ENCODE peak calls at places on chromosomes 12 and 14, in eight cellular contexts. V is mucosa of descending colon, X is upper lobe of right lung, R is tibial nerve, K is kidney, P is fibroblast of pulmonary artery, Q is PC-3, L is uterus. T is an unnamed sample.

GRCh38 chr12:57591567-57592325 is 754 bp downstream of the PIP4K2C start:
- DNase-seq in V (peak), X (no peak), R (no peak), K (peak), P (peak), Q (peak), L (no peak), T (no peak)

GRCh38 chr14:77618381-77618780 is 1.9 kb upstream of the SPTLC2 start:
- DNase-seq in V (no peak), X (no peak), R (no peak), K (no peak), P (no peak), Q (no peak), L (no peak), T (no peak)

GRCh38 chr12:66962316-66962715 is 283.4 kb upstream of the GRIP1 start:
- DNase-seq in V (no peak), X (no peak), R (no peak), K (no peak), P (no peak), Q (no peak), L (no peak), T (no peak)

GRCh38 chr14:71538949-71539659 is 393.1 kb upstream of the RGS6 start:
- DNase-seq in V (no peak), X (no peak), R (no peak), K (no peak), P (peak), Q (peak), L (no peak), T (no peak)

GRCh38 chr12:123131879-123132402 is 18.9 kb downstream of the PITPNM2 start:
- DNase-seq in V (peak), X (no peak), R (no peak), K (no peak), P (no peak), Q (no peak), L (no peak), T (no peak)

GRCh38 chr14:24885410-24885913 is 164.5 kb downstream of the STXBP6 start:
- DNase-seq in V (no peak), X (no peak), R (no peak), K (no peak), P (no peak), Q (no peak), L (no peak), T (no peak)

GRCh38 chr12:91982946-91983345 is 162.7 kb downstream of the BTG1 start:
- DNase-seq in V (no peak), X (no peak), R (no peak), K (no peak), P (no peak), Q (no peak), L (peak), T (no peak)

GRCh38 chr14:103378042-103378854 is 7.0 kb upstream of the MARK3 start:
- DNase-seq in V (no peak), X (no peak), R (no peak), K (no peak), P (peak), Q (no peak), L (no peak), T (no peak)

GRCh38 chr12:116180448-116180847 is 97.0 kb downstream of the MED13L start:
- DNase-seq in V (no peak), X (no peak), R (no peak), K (no peak), P (no peak), Q (no peak), L (no peak), T (no peak)

GRCh38 chr12:27555316-27555715 is 31.3 kb downstream of the PPFIBP1 start:
- DNase-seq in V (no peak), X (no peak), R (no peak), K (no peak), P (no peak), Q (no peak), L (no peak), T (no peak)
- H3K4me3 ChIP-seq in V (no peak), X (peak), R (no peak), K (no peak), P (peak), Q (no peak), L (no peak), T (no peak)

DNA sequence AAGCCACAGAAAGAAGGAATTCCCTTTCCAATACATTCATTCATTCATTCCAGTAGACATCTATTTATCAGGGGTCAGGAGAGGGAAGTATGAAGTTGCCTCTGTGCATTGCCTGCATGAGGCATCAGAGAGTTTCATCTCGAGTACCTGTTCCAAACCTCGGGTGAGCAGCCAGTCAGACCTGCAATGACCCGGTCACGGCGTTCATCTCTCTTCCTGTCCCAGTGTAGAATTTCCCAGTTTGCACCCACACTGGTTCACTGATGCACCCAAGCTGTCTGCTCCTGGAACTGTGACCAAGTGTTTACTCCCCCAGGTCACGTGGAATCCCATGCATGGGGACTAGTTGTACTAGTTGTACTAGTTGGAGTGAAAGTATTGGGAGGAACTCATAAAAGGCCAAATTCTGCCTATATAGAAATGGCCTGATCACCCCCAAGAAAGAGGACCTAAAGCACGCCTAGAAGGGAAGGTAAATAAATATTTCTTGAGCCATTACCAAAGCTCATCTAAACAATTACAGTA is 22.3 kb upstream of the PRKAB1 start:
- DNase-seq in V (no peak), X (no peak), R (no peak), K (no peak), P (no peak), Q (no peak), L (no peak), T (no peak)
- TF ChIP-seq CTCF in V (no peak), X (no peak), R (no peak), K (no peak), P (no peak), Q (no peak), L (no peak), T (no peak)

GRCh38 chr12:1583421-1584078 is 10.8 kb downstream of the FBXL14 start:
- DNase-seq in V (no peak), X (no peak), R (peak), K (no peak), P (peak), Q (peak), L (peak), T (peak)
- H3K4me3 ChIP-seq in V (no peak), X (no peak), R (peak), K (peak), P (peak), Q (peak), L (no peak), T (no peak)

DNA sequence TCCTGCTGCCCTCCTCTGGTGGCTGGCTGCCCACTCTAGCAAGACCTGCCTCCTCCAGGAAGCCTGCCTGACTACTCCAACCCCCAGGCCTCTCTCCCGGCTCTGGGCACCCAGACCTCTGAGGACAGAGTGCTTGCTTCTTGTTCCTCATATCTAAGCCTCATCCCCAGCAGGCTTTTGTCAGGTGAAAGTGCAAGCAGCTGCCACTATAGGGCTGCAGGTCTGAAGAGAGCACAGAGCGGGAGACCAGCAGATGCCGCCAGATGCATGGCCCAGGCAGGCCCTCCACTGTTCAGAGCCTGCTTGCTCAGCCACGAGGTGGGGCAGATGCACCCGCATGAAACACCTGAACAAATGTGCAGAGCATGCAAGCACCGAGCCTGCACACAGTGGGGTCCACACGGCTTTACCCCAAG is 73.0 kb downstream of the SERPINA3 start:
- DNase-seq in V (no peak), X (peak), R (no peak), K (no peak), P (no peak), Q (no peak), L (no peak), T (no peak)
- TF ChIP-seq CTCF in V (no peak), X (no peak), R (no peak), K (no peak), P (no peak), Q (no peak), L (no peak), T (no peak)

DNA sequence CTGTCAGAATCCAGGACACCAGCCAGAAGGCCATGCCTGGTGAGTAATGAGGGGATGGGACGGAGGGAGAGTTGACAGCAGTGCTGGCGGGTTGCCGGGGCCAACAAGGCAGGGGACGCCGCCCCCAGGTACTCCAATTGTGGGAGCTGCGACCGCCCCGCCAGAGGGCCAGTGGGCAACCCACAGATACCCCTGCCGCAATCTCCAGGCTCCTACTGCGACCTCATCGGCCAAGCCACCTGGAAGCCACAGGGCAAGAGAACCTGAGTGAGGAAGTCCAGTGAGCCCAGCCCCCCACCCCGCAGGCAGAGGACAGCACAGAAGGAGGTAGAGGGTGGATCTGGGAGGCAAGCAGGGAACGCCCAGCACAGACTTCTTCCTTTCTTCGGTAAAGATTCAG is 103.0 kb downstream of the RIMBP2 start:
- DNase-seq in V (no peak), X (no peak), R (no peak), K (no peak), P (no peak), Q (no peak), L (no peak), T (no peak)
- H3K4me3 ChIP-seq in V (no peak), X (no peak), R (no peak), K (no peak), P (no peak), Q (no peak), L (no peak), T (no peak)

GRCh38 chr14:58665773-58666500 is 28.2 kb downstream of the DACT1 start:
- DNase-seq in V (no peak), X (no peak), R (no peak), K (no peak), P (no peak), Q (no peak), L (no peak), T (no peak)

GRCh38 chr14:58669556-58670200 is 31.9 kb downstream of the DACT1 start:
- DNase-seq in V (no peak), X (no peak), R (no peak), K (no peak), P (no peak), Q (no peak), L (no peak), T (no peak)

GRCh38 chr14:58666737-58667136 is 29.0 kb downstream of the DACT1 start:
- DNase-seq in V (no peak), X (no peak), R (no peak), K (no peak), P (no peak), Q (no peak), L (no peak), T (no peak)

GRCh38 chr14:58667900-58668299 is 30.1 kb downstream of the DACT1 start:
- DNase-seq in V (no peak), X (no peak), R (no peak), K (no peak), P (no peak), Q (no peak), L (no peak), T (no peak)

GRCh38 chr14:58668848-58669480 is 31.2 kb downstream of the DACT1 start:
- DNase-seq in V (no peak), X (no peak), R (no peak), K (no peak), P (no peak), Q (no peak), L (no peak), T (no peak)
- TF ChIP-seq CTCF in V (no peak), X (no peak), R (no peak), K (no peak), P (no peak), Q (peak), L (no peak), T (no peak)

DNA sequence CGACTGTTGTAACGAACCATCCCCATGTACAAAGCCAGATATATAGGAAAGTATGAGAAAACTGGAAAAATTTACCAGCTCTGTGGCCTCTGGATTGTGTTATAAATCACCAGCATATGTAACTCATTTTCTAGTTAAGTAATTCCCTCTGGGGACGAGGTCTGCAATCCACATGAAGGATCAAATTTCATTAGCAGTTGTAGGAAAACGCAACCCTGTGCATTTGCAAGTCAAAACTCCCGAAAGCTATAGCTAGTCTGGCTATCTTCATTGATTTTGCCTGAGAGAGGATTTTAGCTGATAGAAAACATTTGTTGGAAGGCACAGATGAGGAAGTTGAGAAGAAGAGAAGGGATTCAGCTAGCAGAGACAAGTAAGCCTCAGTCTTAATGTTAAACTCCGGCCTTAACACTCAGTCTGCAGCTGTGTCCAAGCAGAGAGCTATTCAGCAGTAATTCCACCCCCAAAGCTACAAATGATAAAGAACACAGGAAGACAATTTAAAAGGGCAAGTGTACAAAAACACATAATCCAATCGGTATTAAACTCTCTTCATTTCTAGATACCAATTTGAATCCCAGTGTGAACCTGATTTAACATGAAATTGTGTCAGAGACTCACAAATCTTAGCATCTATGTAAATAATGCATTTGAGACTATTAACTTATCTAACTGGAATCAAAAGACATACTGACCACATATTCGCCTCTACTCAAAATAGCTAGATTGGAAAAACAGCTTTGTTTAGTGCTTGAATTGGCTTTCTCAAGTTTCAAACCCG is 54.2 kb upstream of the CERS5 start:
- DNase-seq in V (no peak), X (no peak), R (no peak), K (no peak), P (peak), Q (peak), L (peak), T (peak)
- H3K4me3 ChIP-seq in V (no peak), X (peak), R (peak), K (peak), P (peak), Q (peak), L (peak), T (peak)

GRCh38 chr14:43540948-43541347 is 966.1 kb downstream of the FSCB start:
- DNase-seq in V (no peak), X (no peak), R (no peak), K (no peak), P (no peak), Q (peak), L (no peak), T (no peak)
- TF ChIP-seq CTCF in V (no peak), X (no peak), R (no peak), K (no peak), P (no peak), Q (peak), L (no peak), T (no peak)

T was measured in astrocyte of the spinal cord.